ENCODE peak calls at places on chromosomes 4 and X, in eight cellular contexts. One of them, this sample, is unnamed.

GRCh38 chr4:181647396-181648107 is 595.6 kb upstream of the TENM3 start:
- DNase-seq in fibroblast of lung: no peak
- DNase-seq in progenitor cell of endocrine pancreas: no peak
- DNase-seq in choroid plexus epithelial cell: peak; percentile 86
- DNase-seq in Peyer's patch: no peak
- DNase-seq in transverse colon: no peak
- DNase-seq in NCI-H1092: no peak
- DNase-seq in NCI-H460: peak; percentile 73
- DNase-seq in this sample: no peak

GRCh38 chr4:14787894-14788293 is 214.4 kb upstream of the CPEB2 start:
- DNase-seq in transverse colon: peak; percentile 14
- DNase-seq in progenitor cell of endocrine pancreas: no peak
- DNase-seq in Peyer's patch: no peak
- DNase-seq in fibroblast of lung: peak; percentile 6
- DNase-seq in NCI-H1092: no peak
- DNase-seq in choroid plexus epithelial cell: peak; percentile 43
- DNase-seq in NCI-H460: no peak
- DNase-seq in this sample: no peak

GRCh38 chrX:153700967-153701366 is 13.2 kb downstream of the SLC6A8 start:
- DNase-seq in fibroblast of lung: no peak
- DNase-seq in transverse colon: no peak
- DNase-seq in NCI-H1092: no peak
- DNase-seq in Peyer's patch: no peak
- DNase-seq in choroid plexus epithelial cell: no peak
- DNase-seq in progenitor cell of endocrine pancreas: no peak
- DNase-seq in NCI-H460: no peak
- DNase-seq in this sample: no peak

GRCh38 chrX:38669425-38669824 is 108.1 kb downstream of the TSPAN7 start:
- DNase-seq in progenitor cell of endocrine pancreas: no peak
- DNase-seq in choroid plexus epithelial cell: no peak
- DNase-seq in NCI-H1092: no peak
- DNase-seq in Peyer's patch: no peak
- DNase-seq in fibroblast of lung: no peak
- DNase-seq in transverse colon: no peak
- DNase-seq in NCI-H460: no peak
- DNase-seq in this sample: no peak

GRCh38 chrX:41781500-41781899 is 57.5 kb downstream of the GPR82 start:
- DNase-seq in fibroblast of lung: peak; percentile 45
- DNase-seq in progenitor cell of endocrine pancreas: no peak
- DNase-seq in choroid plexus epithelial cell: peak; percentile 63
- DNase-seq in NCI-H1092: peak; percentile 31
- DNase-seq in NCI-H460: peak; percentile 26
- DNase-seq in transverse colon: no peak
- DNase-seq in Peyer's patch: no peak
- DNase-seq in this sample: peak; percentile 70

GRCh38 chr4:20192754-20193521 is 58.8 kb upstream of the SLIT2 start:
- DNase-seq in transverse colon: no peak
- DNase-seq in choroid plexus epithelial cell: peak; percentile 61
- DNase-seq in Peyer's patch: no peak
- DNase-seq in NCI-H460: no peak
- DNase-seq in NCI-H1092: no peak
- DNase-seq in fibroblast of lung: peak; percentile 64
- DNase-seq in progenitor cell of endocrine pancreas: no peak
- DNase-seq in this sample: no peak

GRCh38 chrX:12917753-12918152 is 11.3 kb downstream of the TLR8 start:
- DNase-seq in NCI-H460: no peak
- DNase-seq in Peyer's patch: no peak
- DNase-seq in progenitor cell of endocrine pancreas: no peak
- DNase-seq in transverse colon: no peak
- DNase-seq in choroid plexus epithelial cell: no peak
- DNase-seq in fibroblast of lung: no peak
- DNase-seq in NCI-H1092: no peak
- DNase-seq in this sample: peak; percentile 39

GRCh38 chr4:174423257-174423944 is 98.9 kb downstream of the HPGD start:
- DNase-seq in choroid plexus epithelial cell: peak; percentile 75
- DNase-seq in fibroblast of lung: peak; percentile 89
- DNase-seq in NCI-H460: peak; percentile 81
- DNase-seq in Peyer's patch: no peak
- DNase-seq in progenitor cell of endocrine pancreas: no peak
- DNase-seq in NCI-H1092: no peak
- DNase-seq in transverse colon: no peak
- DNase-seq in this sample: peak; percentile 2

GRCh38 chr4:26174033-26174432 is 146.8 kb upstream of the RBPJ start:
- DNase-seq in fibroblast of lung: no peak
- DNase-seq in transverse colon: no peak
- DNase-seq in choroid plexus epithelial cell: no peak
- DNase-seq in Peyer's patch: no peak
- DNase-seq in NCI-H460: no peak
- DNase-seq in NCI-H1092: no peak
- DNase-seq in progenitor cell of endocrine pancreas: no peak
- DNase-seq in this sample: no peak

GRCh38 chrX:154761977-154762528 is 611 bp upstream of the DKC1 start:
- DNase-seq in Peyer's patch: no peak
- DNase-seq in transverse colon: peak; percentile 34
- DNase-seq in choroid plexus epithelial cell: no peak
- DNase-seq in NCI-H1092: peak; percentile 61
- DNase-seq in NCI-H460: no peak
- DNase-seq in fibroblast of lung: no peak
- DNase-seq in progenitor cell of endocrine pancreas: no peak
- DNase-seq in this sample: peak; percentile 34

GRCh38 chr4:113996599-113997177 is 17.2 kb upstream of the ARSJ start:
- DNase-seq in transverse colon: no peak
- DNase-seq in fibroblast of lung: peak; percentile 55
- DNase-seq in choroid plexus epithelial cell: no peak
- DNase-seq in NCI-H1092: no peak
- DNase-seq in NCI-H460: no peak
- DNase-seq in Peyer's patch: no peak
- DNase-seq in progenitor cell of endocrine pancreas: no peak
- DNase-seq in this sample: no peak

GRCh38 chr4:73648478-73648877 is 28.2 kb upstream of the RASSF6 start:
- DNase-seq in NCI-H1092: peak; percentile 59
- DNase-seq in transverse colon: no peak
- DNase-seq in NCI-H460: no peak
- DNase-seq in fibroblast of lung: no peak
- DNase-seq in progenitor cell of endocrine pancreas: no peak
- DNase-seq in choroid plexus epithelial cell: no peak
- DNase-seq in Peyer's patch: no peak
- DNase-seq in this sample: peak; percentile 86

GRCh38 chrX:989959-990510 is 222.4 kb downstream of the CRLF2 start:
- DNase-seq in NCI-H460: no peak
- DNase-seq in choroid plexus epithelial cell: peak; percentile 94
- DNase-seq in transverse colon: peak; percentile 73
- DNase-seq in progenitor cell of endocrine pancreas: peak; percentile 26
- DNase-seq in Peyer's patch: no peak
- DNase-seq in fibroblast of lung: peak; percentile 95
- DNase-seq in NCI-H1092: peak; percentile 96
- DNase-seq in this sample: peak; percentile 17